ENCODE peak calls at places on chromosome 17, in seven cellular contexts. I, E, O, B, U, J and L are unnamed samples.

GRCh38 chr17:63029520-63029919 is 63.5 kb downstream of the TANC2 start:
- DNase-seq in I (peak), E (no peak), O (peak), B (no peak), U (peak), J (no peak), L (no peak)

GRCh38 chr17:30379303-30380105 is 777 bp downstream of the CPD start:
- DNase-seq in I (no peak), E (no peak), O (no peak), B (peak), U (no peak), J (no peak), L (peak)

GRCh38 chr17:70636517-70637133 is 467.3 kb downstream of the KCNJ2 start:
- DNase-seq in I (peak), E (no peak), O (peak), B (no peak), U (peak), J (no peak), L (no peak)

GRCh38 chr17:19648475-19649406 is at the start of gene ALDH3A2:
- DNase-seq in I (peak), E (peak), O (peak), B (peak), U (peak), J (peak), L (peak)

GRCh38 chr17:77297693-77298666 is 157.2 kb downstream of the SEC14L1 start:
- DNase-seq in I (peak), E (no peak), O (peak), B (no peak), U (no peak), J (no peak), L (no peak)

GRCh38 chr17:18258356-18259038 is at the start of gene FLII:
- DNase-seq in I (peak), E (no peak), O (no peak), B (peak), U (peak), J (no peak), L (no peak)

GRCh38 chr17:2975469-2975958 is 87.9 kb downstream of the OR1D5 start:
- DNase-seq in I (no peak), E (no peak), O (no peak), B (peak), U (peak), J (no peak), L (no peak)

GRCh38 chr17:33936764-33937163 is 318.3 kb upstream of the CCL2 start:
- DNase-seq in I (no peak), E (no peak), O (no peak), B (no peak), U (no peak), J (no peak), L (no peak)

GRCh38 chr17:77489898-77490265 is 349.1 kb downstream of the SEC14L1 start:
- DNase-seq in I (no peak), E (peak), O (no peak), B (peak), U (peak), J (no peak), L (peak)

GRCh38 chr17:348692-349425 is 3.7 kb downstream of the RPH3AL start:
- DNase-seq in I (peak), E (no peak), O (no peak), B (peak), U (no peak), J (peak), L (peak)

GRCh38 chr17:1577657-1578428 is 15.3 kb upstream of the PITPNA start:
- DNase-seq in I (no peak), E (no peak), O (no peak), B (no peak), U (no peak), J (no peak), L (no peak)

GRCh38 chr17:74554909-74555308 is 9.0 kb upstream of the CD300C start:
- DNase-seq in I (no peak), E (no peak), O (no peak), B (no peak), U (no peak), J (no peak), L (no peak)